ENCODE peak calls at places on chromosomes 13 and 19, in six cellular contexts. One of them, this sample, is unnamed.

GRCh38 chr19:18464646-18465045 is 26.7 kb upstream of the ISYNA1 start:
- DNase-seq in left colon: peak
- DNase-seq in HL-60: no peak
- DNase-seq in HS-5: no peak
- DNase-seq in Daoy: peak
- DNase-seq in stimulated activated CD4-positive, alpha-beta T cell treated with anti-CD3 and anti-CD28 coated beads, Interleukin-2, amount 100 ng/mL, for 48 hours: no peak
- DNase-seq in this sample: peak

GRCh38 chr13:93727301-93728141 is 500.9 kb downstream of the GPC6 start:
- DNase-seq in left colon: no peak
- DNase-seq in HL-60: no peak
- DNase-seq in HS-5: peak
- DNase-seq in Daoy: peak
- DNase-seq in stimulated activated CD4-positive, alpha-beta T cell treated with anti-CD3 and anti-CD28 coated beads, Interleukin-2, amount 100 ng/mL, for 48 hours: no peak
- DNase-seq in this sample: no peak

GRCh38 chr13:46295531-46296464 is 84.1 kb downstream of the LRRC63 start:
- DNase-seq in left colon: no peak
- DNase-seq in HL-60: peak
- DNase-seq in HS-5: peak
- DNase-seq in Daoy: no peak
- DNase-seq in stimulated activated CD4-positive, alpha-beta T cell treated with anti-CD3 and anti-CD28 coated beads, Interleukin-2, amount 100 ng/mL, for 48 hours: peak
- DNase-seq in this sample: no peak

GRCh38 chr19:16205205-16206045 is 7.7 kb downstream of the AP1M1 start:
- DNase-seq in left colon: peak
- DNase-seq in HL-60: no peak
- DNase-seq in HS-5: no peak
- DNase-seq in Daoy: no peak
- DNase-seq in stimulated activated CD4-positive, alpha-beta T cell treated with anti-CD3 and anti-CD28 coated beads, Interleukin-2, amount 100 ng/mL, for 48 hours: no peak
- DNase-seq in this sample: no peak

GRCh38 chr13:109773276-109773675 is 13.1 kb downstream of the IRS2 start:
- DNase-seq in left colon: no peak
- DNase-seq in HL-60: no peak
- DNase-seq in HS-5: no peak
- DNase-seq in Daoy: peak
- DNase-seq in stimulated activated CD4-positive, alpha-beta T cell treated with anti-CD3 and anti-CD28 coated beads, Interleukin-2, amount 100 ng/mL, for 48 hours: no peak
- DNase-seq in this sample: no peak

GRCh38 chr19:8663920-8664670 is 33.7 kb downstream of the NFILZ start:
- DNase-seq in left colon: peak
- DNase-seq in HL-60: no peak
- DNase-seq in HS-5: no peak
- DNase-seq in Daoy: no peak
- DNase-seq in stimulated activated CD4-positive, alpha-beta T cell treated with anti-CD3 and anti-CD28 coated beads, Interleukin-2, amount 100 ng/mL, for 48 hours: peak
- DNase-seq in this sample: no peak

GRCh38 chr13:109945206-109945960 is 159.0 kb upstream of the IRS2 start:
- DNase-seq in left colon: no peak
- DNase-seq in HL-60: no peak
- DNase-seq in HS-5: peak
- DNase-seq in Daoy: no peak
- DNase-seq in stimulated activated CD4-positive, alpha-beta T cell treated with anti-CD3 and anti-CD28 coated beads, Interleukin-2, amount 100 ng/mL, for 48 hours: no peak
- DNase-seq in this sample: no peak

GRCh38 chr13:47933688-47934011 is 67.4 kb downstream of the SUCLA2 start:
- DNase-seq in left colon: no peak
- DNase-seq in HL-60: peak
- DNase-seq in HS-5: no peak
- DNase-seq in Daoy: peak
- DNase-seq in stimulated activated CD4-positive, alpha-beta T cell treated with anti-CD3 and anti-CD28 coated beads, Interleukin-2, amount 100 ng/mL, for 48 hours: no peak
- DNase-seq in this sample: no peak

GRCh38 chr19:6047741-6048231 is 62.5 kb downstream of the RFX2 start:
- DNase-seq in left colon: no peak
- DNase-seq in HL-60: peak
- DNase-seq in HS-5: no peak
- DNase-seq in Daoy: no peak
- DNase-seq in stimulated activated CD4-positive, alpha-beta T cell treated with anti-CD3 and anti-CD28 coated beads, Interleukin-2, amount 100 ng/mL, for 48 hours: no peak
- DNase-seq in this sample: no peak

GRCh38 chr19:2575734-2576481 is 100.0 kb downstream of the GADD45B start:
- DNase-seq in left colon: no peak
- DNase-seq in HL-60: no peak
- DNase-seq in HS-5: no peak
- DNase-seq in Daoy: peak
- DNase-seq in stimulated activated CD4-positive, alpha-beta T cell treated with anti-CD3 and anti-CD28 coated beads, Interleukin-2, amount 100 ng/mL, for 48 hours: no peak
- DNase-seq in this sample: peak

GRCh38 chr19:6078068-6078467 is 32.2 kb downstream of the RFX2 start:
- DNase-seq in left colon: no peak
- DNase-seq in HL-60: no peak
- DNase-seq in HS-5: no peak
- DNase-seq in Daoy: no peak
- DNase-seq in stimulated activated CD4-positive, alpha-beta T cell treated with anti-CD3 and anti-CD28 coated beads, Interleukin-2, amount 100 ng/mL, for 48 hours: no peak
- DNase-seq in this sample: no peak

GRCh38 chr19:14416743-14417214 is 2.4 kb downstream of the DDX39A start:
- DNase-seq in left colon: peak
- DNase-seq in HL-60: peak
- DNase-seq in HS-5: no peak
- DNase-seq in Daoy: no peak
- DNase-seq in stimulated activated CD4-positive, alpha-beta T cell treated with anti-CD3 and anti-CD28 coated beads, Interleukin-2, amount 100 ng/mL, for 48 hours: no peak
- DNase-seq in this sample: peak

GRCh38 chr13:111972261-111972780 is 94.6 kb upstream of the SOX1 start:
- DNase-seq in left colon: no peak
- DNase-seq in HL-60: no peak
- DNase-seq in HS-5: no peak
- DNase-seq in Daoy: no peak
- DNase-seq in stimulated activated CD4-positive, alpha-beta T cell treated with anti-CD3 and anti-CD28 coated beads, Interleukin-2, amount 100 ng/mL, for 48 hours: no peak
- DNase-seq in this sample: no peak

GRCh38 chr19:5680083-5680436 is 256 bp downstream of the MICOS13 start:
- DNase-seq in left colon: peak
- DNase-seq in HL-60: no peak
- DNase-seq in HS-5: no peak
- DNase-seq in Daoy: no peak
- DNase-seq in stimulated activated CD4-positive, alpha-beta T cell treated with anti-CD3 and anti-CD28 coated beads, Interleukin-2, amount 100 ng/mL, for 48 hours: no peak
- DNase-seq in this sample: no peak

GRCh38 chr13:36870050-36870692 is 49.9 kb downstream of the SMAD9 start:
- DNase-seq in left colon: no peak
- DNase-seq in HL-60: peak
- DNase-seq in HS-5: no peak
- DNase-seq in Daoy: no peak
- DNase-seq in stimulated activated CD4-positive, alpha-beta T cell treated with anti-CD3 and anti-CD28 coated beads, Interleukin-2, amount 100 ng/mL, for 48 hours: no peak
- DNase-seq in this sample: no peak

GRCh38 chr19:28420731-28421550 is 792.0 kb downstream of the UQCRFS1 start:
- DNase-seq in left colon: no peak
- DNase-seq in HL-60: no peak
- DNase-seq in HS-5: no peak
- DNase-seq in Daoy: peak
- DNase-seq in stimulated activated CD4-positive, alpha-beta T cell treated with anti-CD3 and anti-CD28 coated beads, Interleukin-2, amount 100 ng/mL, for 48 hours: no peak
- DNase-seq in this sample: no peak

GRCh38 chr19:40348961-40349507 is 539 bp downstream of the PLD3 start:
- DNase-seq in left colon: no peak
- DNase-seq in HL-60: no peak
- DNase-seq in HS-5: peak
- DNase-seq in Daoy: peak
- DNase-seq in stimulated activated CD4-positive, alpha-beta T cell treated with anti-CD3 and anti-CD28 coated beads, Interleukin-2, amount 100 ng/mL, for 48 hours: peak
- DNase-seq in this sample: no peak

GRCh38 chr13:71968025-71968424 is 101.0 kb upstream of the DACH1 start:
- DNase-seq in left colon: no peak
- DNase-seq in HL-60: no peak
- DNase-seq in HS-5: no peak
- DNase-seq in Daoy: no peak
- DNase-seq in stimulated activated CD4-positive, alpha-beta T cell treated with anti-CD3 and anti-CD28 coated beads, Interleukin-2, amount 100 ng/mL, for 48 hours: no peak
- DNase-seq in this sample: no peak

This sample was measured in colonic mucosa.